ENCODE peak calls at places on chromosomes 13 and 19, in ten cellular contexts. One of them, this sample, is unnamed.
A peak's percentile ranks its signal among the peaks of the same experiment; 100 is the strongest.

GRCh38 chr19:21483589-21484170 is 21.7 kb upstream of the ZNF429 start:
- DNase-seq in left colon: no peak
- DNase-seq in IMR-90: no peak
- DNase-seq in stromal cell of bone marrow: no peak
- DNase-seq in stimulated activated CD8-positive, alpha-beta memory T cell treated with anti-CD3 and anti-CD28 coated beads, Interleukin-15, amount 100 ng/mL, for 4 hours: peak; percentile 34
- DNase-seq in activated naive CD8-positive, alpha-beta T cell treated with anti-CD3 and anti-CD28 coated beads, Interleukin-2, amount 50 U/mL, for 24 hours: peak; percentile 68
- DNase-seq in mucosa of gallbladder: peak; percentile 59
- DNase-seq in HS-5: no peak
- DNase-seq in thyroid gland: peak; percentile 40
- DNase-seq in stimulated activated CD4-positive, alpha-beta T cell treated with anti-CD3 and anti-CD28 coated beads, Interleukin-4, amount 100 ng/mL, for 48 hours: peak; percentile 71
- DNase-seq in this sample: peak; percentile 18

GRCh38 chr19:13282486-13283065 is 132.4 kb downstream of the IER2 start:
- DNase-seq in HS-5: no peak
- DNase-seq in left colon: no peak
- DNase-seq in IMR-90: no peak
- DNase-seq in mucosa of gallbladder: no peak
- DNase-seq in stromal cell of bone marrow: no peak
- DNase-seq in activated naive CD8-positive, alpha-beta T cell treated with anti-CD3 and anti-CD28 coated beads, Interleukin-2, amount 50 U/mL, for 24 hours: no peak
- DNase-seq in thyroid gland: no peak
- DNase-seq in stimulated activated CD8-positive, alpha-beta memory T cell treated with anti-CD3 and anti-CD28 coated beads, Interleukin-15, amount 100 ng/mL, for 4 hours: no peak
- DNase-seq in stimulated activated CD4-positive, alpha-beta T cell treated with anti-CD3 and anti-CD28 coated beads, Interleukin-4, amount 100 ng/mL, for 48 hours: no peak
- DNase-seq in this sample: no peak

GRCh38 chr13:113421673-113422270 is 31.5 kb downstream of the ADPRHL1 start:
- DNase-seq in stimulated activated CD4-positive, alpha-beta T cell treated with anti-CD3 and anti-CD28 coated beads, Interleukin-4, amount 100 ng/mL, for 48 hours: no peak
- DNase-seq in left colon: no peak
- DNase-seq in IMR-90: peak; percentile 24
- DNase-seq in thyroid gland: no peak
- DNase-seq in stromal cell of bone marrow: peak; percentile 11
- DNase-seq in HS-5: no peak
- DNase-seq in activated naive CD8-positive, alpha-beta T cell treated with anti-CD3 and anti-CD28 coated beads, Interleukin-2, amount 50 U/mL, for 24 hours: no peak
- DNase-seq in mucosa of gallbladder: peak; percentile 58
- DNase-seq in stimulated activated CD8-positive, alpha-beta memory T cell treated with anti-CD3 and anti-CD28 coated beads, Interleukin-15, amount 100 ng/mL, for 4 hours: no peak
- DNase-seq in this sample: no peak

GRCh38 chr19:16457195-16457953 is 14.4 kb downstream of the EPS15L1 start:
- DNase-seq in stimulated activated CD4-positive, alpha-beta T cell treated with anti-CD3 and anti-CD28 coated beads, Interleukin-4, amount 100 ng/mL, for 48 hours: no peak
- DNase-seq in stromal cell of bone marrow: no peak
- DNase-seq in mucosa of gallbladder: no peak
- DNase-seq in stimulated activated CD8-positive, alpha-beta memory T cell treated with anti-CD3 and anti-CD28 coated beads, Interleukin-15, amount 100 ng/mL, for 4 hours: no peak
- DNase-seq in thyroid gland: peak; percentile 98
- DNase-seq in HS-5: no peak
- DNase-seq in left colon: no peak
- DNase-seq in IMR-90: peak; percentile 26
- DNase-seq in activated naive CD8-positive, alpha-beta T cell treated with anti-CD3 and anti-CD28 coated beads, Interleukin-2, amount 50 U/mL, for 24 hours: no peak
- DNase-seq in this sample: peak; percentile 92

GRCh38 chr19:10681658-10682057 is 19.6 kb upstream of the QTRT1 start:
- DNase-seq in mucosa of gallbladder: no peak
- DNase-seq in activated naive CD8-positive, alpha-beta T cell treated with anti-CD3 and anti-CD28 coated beads, Interleukin-2, amount 50 U/mL, for 24 hours: no peak
- DNase-seq in thyroid gland: no peak
- DNase-seq in IMR-90: no peak
- DNase-seq in stromal cell of bone marrow: no peak
- DNase-seq in stimulated activated CD4-positive, alpha-beta T cell treated with anti-CD3 and anti-CD28 coated beads, Interleukin-4, amount 100 ng/mL, for 48 hours: no peak
- DNase-seq in HS-5: no peak
- DNase-seq in stimulated activated CD8-positive, alpha-beta memory T cell treated with anti-CD3 and anti-CD28 coated beads, Interleukin-15, amount 100 ng/mL, for 4 hours: no peak
- DNase-seq in left colon: no peak
- DNase-seq in this sample: no peak

GRCh38 chr19:1266818-1267440 is 2.2 kb upstream of the CIRBP start:
- DNase-seq in thyroid gland: peak; percentile 67
- DNase-seq in stimulated activated CD4-positive, alpha-beta T cell treated with anti-CD3 and anti-CD28 coated beads, Interleukin-4, amount 100 ng/mL, for 48 hours: no peak
- DNase-seq in IMR-90: no peak
- DNase-seq in activated naive CD8-positive, alpha-beta T cell treated with anti-CD3 and anti-CD28 coated beads, Interleukin-2, amount 50 U/mL, for 24 hours: peak; percentile 85
- DNase-seq in left colon: no peak
- DNase-seq in stromal cell of bone marrow: no peak
- DNase-seq in mucosa of gallbladder: peak; percentile 74
- DNase-seq in HS-5: no peak
- DNase-seq in stimulated activated CD8-positive, alpha-beta memory T cell treated with anti-CD3 and anti-CD28 coated beads, Interleukin-15, amount 100 ng/mL, for 4 hours: no peak
- DNase-seq in this sample: peak; percentile 84

GRCh38 chr19:58468216-58468839 is 1.4 kb downstream of the ZNF324 start:
- DNase-seq in left colon: no peak
- DNase-seq in mucosa of gallbladder: no peak
- DNase-seq in IMR-90: peak; percentile 9
- DNase-seq in stromal cell of bone marrow: no peak
- DNase-seq in activated naive CD8-positive, alpha-beta T cell treated with anti-CD3 and anti-CD28 coated beads, Interleukin-2, amount 50 U/mL, for 24 hours: no peak
- DNase-seq in HS-5: no peak
- DNase-seq in stimulated activated CD4-positive, alpha-beta T cell treated with anti-CD3 and anti-CD28 coated beads, Interleukin-4, amount 100 ng/mL, for 48 hours: no peak
- DNase-seq in stimulated activated CD8-positive, alpha-beta memory T cell treated with anti-CD3 and anti-CD28 coated beads, Interleukin-15, amount 100 ng/mL, for 4 hours: no peak
- DNase-seq in thyroid gland: no peak
- DNase-seq in this sample: peak; percentile 39

GRCh38 chr19:372306-372890 is 27.8 kb upstream of the MIER2 start:
- DNase-seq in thyroid gland: peak; percentile 29
- DNase-seq in HS-5: no peak
- DNase-seq in activated naive CD8-positive, alpha-beta T cell treated with anti-CD3 and anti-CD28 coated beads, Interleukin-2, amount 50 U/mL, for 24 hours: no peak
- DNase-seq in stimulated activated CD8-positive, alpha-beta memory T cell treated with anti-CD3 and anti-CD28 coated beads, Interleukin-15, amount 100 ng/mL, for 4 hours: no peak
- DNase-seq in left colon: no peak
- DNase-seq in mucosa of gallbladder: peak; percentile 31
- DNase-seq in stimulated activated CD4-positive, alpha-beta T cell treated with anti-CD3 and anti-CD28 coated beads, Interleukin-4, amount 100 ng/mL, for 48 hours: no peak
- DNase-seq in stromal cell of bone marrow: peak; percentile 8
- DNase-seq in IMR-90: peak; percentile 70
- DNase-seq in this sample: peak; percentile 78

GRCh38 chr13:101626925-101627555 is 174.6 kb downstream of the ITGBL1 start:
- DNase-seq in mucosa of gallbladder: no peak
- DNase-seq in thyroid gland: no peak
- DNase-seq in left colon: no peak
- DNase-seq in stromal cell of bone marrow: no peak
- DNase-seq in activated naive CD8-positive, alpha-beta T cell treated with anti-CD3 and anti-CD28 coated beads, Interleukin-2, amount 50 U/mL, for 24 hours: peak; percentile 31
- DNase-seq in IMR-90: peak; percentile 2
- DNase-seq in stimulated activated CD8-positive, alpha-beta memory T cell treated with anti-CD3 and anti-CD28 coated beads, Interleukin-15, amount 100 ng/mL, for 4 hours: no peak
- DNase-seq in HS-5: no peak
- DNase-seq in stimulated activated CD4-positive, alpha-beta T cell treated with anti-CD3 and anti-CD28 coated beads, Interleukin-4, amount 100 ng/mL, for 48 hours: no peak
- DNase-seq in this sample: peak; percentile 68

GRCh38 chr19:14561249-14561648 is 10.6 kb downstream of the NDUFB7 start:
- DNase-seq in IMR-90: no peak
- DNase-seq in activated naive CD8-positive, alpha-beta T cell treated with anti-CD3 and anti-CD28 coated beads, Interleukin-2, amount 50 U/mL, for 24 hours: no peak
- DNase-seq in stimulated activated CD8-positive, alpha-beta memory T cell treated with anti-CD3 and anti-CD28 coated beads, Interleukin-15, amount 100 ng/mL, for 4 hours: no peak
- DNase-seq in stimulated activated CD4-positive, alpha-beta T cell treated with anti-CD3 and anti-CD28 coated beads, Interleukin-4, amount 100 ng/mL, for 48 hours: no peak
- DNase-seq in thyroid gland: no peak
- DNase-seq in left colon: no peak
- DNase-seq in mucosa of gallbladder: no peak
- DNase-seq in stromal cell of bone marrow: no peak
- DNase-seq in HS-5: no peak
- DNase-seq in this sample: no peak

GRCh38 chr13:114199961-114200672 is 21.1 kb downstream of the CFAP97D2 start:
- DNase-seq in activated naive CD8-positive, alpha-beta T cell treated with anti-CD3 and anti-CD28 coated beads, Interleukin-2, amount 50 U/mL, for 24 hours: no peak
- DNase-seq in stimulated activated CD4-positive, alpha-beta T cell treated with anti-CD3 and anti-CD28 coated beads, Interleukin-4, amount 100 ng/mL, for 48 hours: no peak
- DNase-seq in IMR-90: no peak
- DNase-seq in HS-5: no peak
- DNase-seq in stromal cell of bone marrow: no peak
- DNase-seq in left colon: no peak
- DNase-seq in thyroid gland: peak; percentile 26
- DNase-seq in stimulated activated CD8-positive, alpha-beta memory T cell treated with anti-CD3 and anti-CD28 coated beads, Interleukin-15, amount 100 ng/mL, for 4 hours: no peak
- DNase-seq in mucosa of gallbladder: no peak
- DNase-seq in this sample: no peak

GRCh38 chr13:41060723-41061074 is 610 bp upstream of the WBP4 start:
- DNase-seq in thyroid gland: peak; percentile 88
- DNase-seq in stimulated activated CD8-positive, alpha-beta memory T cell treated with anti-CD3 and anti-CD28 coated beads, Interleukin-15, amount 100 ng/mL, for 4 hours: peak; percentile 81
- DNase-seq in left colon: peak; percentile 78
- DNase-seq in IMR-90: no peak
- DNase-seq in activated naive CD8-positive, alpha-beta T cell treated with anti-CD3 and anti-CD28 coated beads, Interleukin-2, amount 50 U/mL, for 24 hours: peak; percentile 88
- DNase-seq in stromal cell of bone marrow: peak; percentile 65
- DNase-seq in stimulated activated CD4-positive, alpha-beta T cell treated with anti-CD3 and anti-CD28 coated beads, Interleukin-4, amount 100 ng/mL, for 48 hours: peak; percentile 83
- DNase-seq in HS-5: no peak
- DNase-seq in mucosa of gallbladder: peak; percentile 70
- DNase-seq in this sample: peak; percentile 77

GRCh38 chr13:51624207-51624606 is 39.9 kb downstream of the WDFY2 start:
- DNase-seq in IMR-90: no peak
- DNase-seq in stromal cell of bone marrow: no peak
- DNase-seq in left colon: no peak
- DNase-seq in mucosa of gallbladder: no peak
- DNase-seq in HS-5: no peak
- DNase-seq in activated naive CD8-positive, alpha-beta T cell treated with anti-CD3 and anti-CD28 coated beads, Interleukin-2, amount 50 U/mL, for 24 hours: no peak
- DNase-seq in stimulated activated CD4-positive, alpha-beta T cell treated with anti-CD3 and anti-CD28 coated beads, Interleukin-4, amount 100 ng/mL, for 48 hours: no peak
- DNase-seq in thyroid gland: no peak
- DNase-seq in stimulated activated CD8-positive, alpha-beta memory T cell treated with anti-CD3 and anti-CD28 coated beads, Interleukin-15, amount 100 ng/mL, for 4 hours: no peak
- DNase-seq in this sample: no peak

GRCh38 chr13:24123761-24124160 is 36.8 kb upstream of the SPATA13 start:
- DNase-seq in thyroid gland: no peak
- DNase-seq in IMR-90: no peak
- DNase-seq in stromal cell of bone marrow: no peak
- DNase-seq in stimulated activated CD8-positive, alpha-beta memory T cell treated with anti-CD3 and anti-CD28 coated beads, Interleukin-15, amount 100 ng/mL, for 4 hours: no peak
- DNase-seq in left colon: no peak
- DNase-seq in activated naive CD8-positive, alpha-beta T cell treated with anti-CD3 and anti-CD28 coated beads, Interleukin-2, amount 50 U/mL, for 24 hours: no peak
- DNase-seq in HS-5: no peak
- DNase-seq in stimulated activated CD4-positive, alpha-beta T cell treated with anti-CD3 and anti-CD28 coated beads, Interleukin-4, amount 100 ng/mL, for 48 hours: no peak
- DNase-seq in mucosa of gallbladder: no peak
- DNase-seq in this sample: no peak

GRCh38 chr13:86684402-86684801 is 885.2 kb upstream of the SLITRK6 start:
- DNase-seq in mucosa of gallbladder: no peak
- DNase-seq in thyroid gland: no peak
- DNase-seq in IMR-90: no peak
- DNase-seq in HS-5: no peak
- DNase-seq in activated naive CD8-positive, alpha-beta T cell treated with anti-CD3 and anti-CD28 coated beads, Interleukin-2, amount 50 U/mL, for 24 hours: no peak
- DNase-seq in stromal cell of bone marrow: no peak
- DNase-seq in left colon: no peak
- DNase-seq in stimulated activated CD4-positive, alpha-beta T cell treated with anti-CD3 and anti-CD28 coated beads, Interleukin-4, amount 100 ng/mL, for 48 hours: no peak
- DNase-seq in stimulated activated CD8-positive, alpha-beta memory T cell treated with anti-CD3 and anti-CD28 coated beads, Interleukin-15, amount 100 ng/mL, for 4 hours: no peak
- DNase-seq in this sample: peak; percentile 3

GRCh38 chr19:40461669-40462221 is 3.8 kb downstream of the BLVRB start:
- DNase-seq in IMR-90: no peak
- DNase-seq in left colon: peak; percentile 42
- DNase-seq in stimulated activated CD4-positive, alpha-beta T cell treated with anti-CD3 and anti-CD28 coated beads, Interleukin-4, amount 100 ng/mL, for 48 hours: no peak
- DNase-seq in thyroid gland: no peak
- DNase-seq in HS-5: no peak
- DNase-seq in activated naive CD8-positive, alpha-beta T cell treated with anti-CD3 and anti-CD28 coated beads, Interleukin-2, amount 50 U/mL, for 24 hours: no peak
- DNase-seq in stimulated activated CD8-positive, alpha-beta memory T cell treated with anti-CD3 and anti-CD28 coated beads, Interleukin-15, amount 100 ng/mL, for 4 hours: no peak
- DNase-seq in mucosa of gallbladder: peak; percentile 28
- DNase-seq in stromal cell of bone marrow: no peak
- DNase-seq in this sample: no peak

GRCh38 chr19:12126707-12127106 is 13.4 kb downstream of the ZNF20 start:
- DNase-seq in activated naive CD8-positive, alpha-beta T cell treated with anti-CD3 and anti-CD28 coated beads, Interleukin-2, amount 50 U/mL, for 24 hours: peak; percentile 7
- DNase-seq in thyroid gland: peak; percentile 17
- DNase-seq in stromal cell of bone marrow: no peak
- DNase-seq in IMR-90: peak; percentile 19
- DNase-seq in stimulated activated CD4-positive, alpha-beta T cell treated with anti-CD3 and anti-CD28 coated beads, Interleukin-4, amount 100 ng/mL, for 48 hours: no peak
- DNase-seq in mucosa of gallbladder: no peak
- DNase-seq in left colon: no peak
- DNase-seq in HS-5: no peak
- DNase-seq in stimulated activated CD8-positive, alpha-beta memory T cell treated with anti-CD3 and anti-CD28 coated beads, Interleukin-15, amount 100 ng/mL, for 4 hours: no peak
- DNase-seq in this sample: peak; percentile 44

GRCh38 chr19:30677702-30678101 is 305.5 kb downstream of the ZNF536 start:
- DNase-seq in thyroid gland: no peak
- DNase-seq in left colon: no peak
- DNase-seq in HS-5: no peak
- DNase-seq in activated naive CD8-positive, alpha-beta T cell treated with anti-CD3 and anti-CD28 coated beads, Interleukin-2, amount 50 U/mL, for 24 hours: no peak
- DNase-seq in stromal cell of bone marrow: no peak
- DNase-seq in stimulated activated CD4-positive, alpha-beta T cell treated with anti-CD3 and anti-CD28 coated beads, Interleukin-4, amount 100 ng/mL, for 48 hours: no peak
- DNase-seq in mucosa of gallbladder: no peak
- DNase-seq in IMR-90: no peak
- DNase-seq in stimulated activated CD8-positive, alpha-beta memory T cell treated with anti-CD3 and anti-CD28 coated beads, Interleukin-15, amount 100 ng/mL, for 4 hours: no peak
- DNase-seq in this sample: no peak

GRCh38 chr13:78121459-78122348 is 203.1 kb upstream of the EDNRB start:
- DNase-seq in stromal cell of bone marrow: peak; percentile 36
- DNase-seq in thyroid gland: peak; percentile 38
- DNase-seq in left colon: no peak
- DNase-seq in IMR-90: peak; percentile 70
- DNase-seq in HS-5: peak; percentile 11
- DNase-seq in stimulated activated CD4-positive, alpha-beta T cell treated with anti-CD3 and anti-CD28 coated beads, Interleukin-4, amount 100 ng/mL, for 48 hours: no peak
- DNase-seq in stimulated activated CD8-positive, alpha-beta memory T cell treated with anti-CD3 and anti-CD28 coated beads, Interleukin-15, amount 100 ng/mL, for 4 hours: no peak
- DNase-seq in activated naive CD8-positive, alpha-beta T cell treated with anti-CD3 and anti-CD28 coated beads, Interleukin-2, amount 50 U/mL, for 24 hours: peak; percentile 27
- DNase-seq in mucosa of gallbladder: peak; percentile 55
- DNase-seq in this sample: peak; percentile 59

GRCh38 chr13:109976206-109976997 is 190.0 kb upstream of the IRS2 start:
- DNase-seq in HS-5: no peak
- DNase-seq in left colon: no peak
- DNase-seq in stromal cell of bone marrow: no peak
- DNase-seq in mucosa of gallbladder: no peak
- DNase-seq in thyroid gland: peak; percentile 58
- DNase-seq in stimulated activated CD8-positive, alpha-beta memory T cell treated with anti-CD3 and anti-CD28 coated beads, Interleukin-15, amount 100 ng/mL, for 4 hours: no peak
- DNase-seq in activated naive CD8-positive, alpha-beta T cell treated with anti-CD3 and anti-CD28 coated beads, Interleukin-2, amount 50 U/mL, for 24 hours: no peak
- DNase-seq in IMR-90: no peak
- DNase-seq in stimulated activated CD4-positive, alpha-beta T cell treated with anti-CD3 and anti-CD28 coated beads, Interleukin-4, amount 100 ng/mL, for 48 hours: no peak
- DNase-seq in this sample: no peak

GRCh38 chr13:78589206-78589605 is 14.1 kb downstream of the POU4F1 start:
- DNase-seq in left colon: no peak
- DNase-seq in mucosa of gallbladder: no peak
- DNase-seq in IMR-90: peak; percentile 9
- DNase-seq in stromal cell of bone marrow: peak; percentile 8
- DNase-seq in stimulated activated CD4-positive, alpha-beta T cell treated with anti-CD3 and anti-CD28 coated beads, Interleukin-4, amount 100 ng/mL, for 48 hours: no peak
- DNase-seq in thyroid gland: no peak
- DNase-seq in activated naive CD8-positive, alpha-beta T cell treated with anti-CD3 and anti-CD28 coated beads, Interleukin-2, amount 50 U/mL, for 24 hours: no peak
- DNase-seq in HS-5: no peak
- DNase-seq in stimulated activated CD8-positive, alpha-beta memory T cell treated with anti-CD3 and anti-CD28 coated beads, Interleukin-15, amount 100 ng/mL, for 4 hours: no peak
- DNase-seq in this sample: no peak

GRCh38 chr13:72875233-72875632 is 93.3 kb downstream of the PIBF1 start:
- DNase-seq in HS-5: no peak
- DNase-seq in stimulated activated CD4-positive, alpha-beta T cell treated with anti-CD3 and anti-CD28 coated beads, Interleukin-4, amount 100 ng/mL, for 48 hours: no peak
- DNase-seq in left colon: no peak
- DNase-seq in mucosa of gallbladder: no peak
- DNase-seq in activated naive CD8-positive, alpha-beta T cell treated with anti-CD3 and anti-CD28 coated beads, Interleukin-2, amount 50 U/mL, for 24 hours: no peak
- DNase-seq in thyroid gland: no peak
- DNase-seq in stromal cell of bone marrow: no peak
- DNase-seq in stimulated activated CD8-positive, alpha-beta memory T cell treated with anti-CD3 and anti-CD28 coated beads, Interleukin-15, amount 100 ng/mL, for 4 hours: no peak
- DNase-seq in IMR-90: no peak
- DNase-seq in this sample: no peak

GRCh38 chr13:41061914-41062837 is 867 bp downstream of the WBP4 start:
- DNase-seq in activated naive CD8-positive, alpha-beta T cell treated with anti-CD3 and anti-CD28 coated beads, Interleukin-2, amount 50 U/mL, for 24 hours: no peak
- DNase-seq in stimulated activated CD4-positive, alpha-beta T cell treated with anti-CD3 and anti-CD28 coated beads, Interleukin-4, amount 100 ng/mL, for 48 hours: no peak
- DNase-seq in stromal cell of bone marrow: no peak
- DNase-seq in thyroid gland: no peak
- DNase-seq in HS-5: no peak
- DNase-seq in stimulated activated CD8-positive, alpha-beta memory T cell treated with anti-CD3 and anti-CD28 coated beads, Interleukin-15, amount 100 ng/mL, for 4 hours: no peak
- DNase-seq in IMR-90: peak; percentile 64
- DNase-seq in left colon: no peak
- DNase-seq in mucosa of gallbladder: no peak
- DNase-seq in this sample: peak; percentile 63